ENCODE peak calls at places on chromosomes 6 and 20, in five cellular contexts. H is SK-N-SH, O is OCI-LY7, B is HCT116, P is neural progenitor cell. W is an unnamed sample.

GRCh38 chr6:31578461-31579118 is 3.2 kb downstream of the TNF start:
- DNase-seq in H (no peak), O (no peak), B (no peak), P (no peak), W (no peak)

GRCh38 chr20:57996936-57997629 is 231.4 kb downstream of the ANKRD60 start:
- DNase-seq in H (no peak), O (no peak), B (no peak), P (no peak), W (peak; percentile 94)

GRCh38 chr6:148925701-148926100 is 178.9 kb downstream of the UST start:
- DNase-seq in H (no peak), O (no peak), B (no peak), P (no peak), W (no peak)

GRCh38 chr6:109453156-109453555 is 2.4 kb downstream of the MICAL1 start:
- DNase-seq in H (no peak), O (no peak), B (no peak), P (no peak), W (no peak)

GRCh38 chr6:162363757-162364156 is 363.8 kb downstream of the PRKN start:
- DNase-seq in H (no peak), O (no peak), B (no peak), P (peak; percentile 41), W (peak; percentile 23)

GRCh38 chr6:13422601-13423247 is 64.7 kb downstream of the GFOD1 start:
- DNase-seq in H (no peak), O (no peak), B (no peak), P (peak; percentile 87), W (no peak)

GRCh38 chr6:35736982-35737412 is at the start of gene ARMC12:
- DNase-seq in H (no peak), O (peak; percentile 56), B (no peak), P (no peak), W (no peak)

GRCh38 chr6:1872649-1873131 is 263.0 kb downstream of the FOXC1 start:
- DNase-seq in H (peak; percentile 52), O (no peak), B (no peak), P (peak; percentile 52), W (peak; percentile 61)

GRCh38 chr6:49743427-49743826 is 761 bp downstream of the CRISP3 start:
- DNase-seq in H (no peak), O (no peak), B (no peak), P (no peak), W (no peak)

GRCh38 chr6:41371992-41372525 is 36.7 kb downstream of the NCR2 start:
- DNase-seq in H (peak; percentile 43), O (no peak), B (no peak), P (peak; percentile 57), W (peak; percentile 44)

GRCh38 chr6:121770943-121771342 is 335.5 kb downstream of the GJA1 start:
- DNase-seq in H (no peak), O (no peak), B (peak; percentile 24), P (no peak), W (peak; percentile 37)

DNA sequence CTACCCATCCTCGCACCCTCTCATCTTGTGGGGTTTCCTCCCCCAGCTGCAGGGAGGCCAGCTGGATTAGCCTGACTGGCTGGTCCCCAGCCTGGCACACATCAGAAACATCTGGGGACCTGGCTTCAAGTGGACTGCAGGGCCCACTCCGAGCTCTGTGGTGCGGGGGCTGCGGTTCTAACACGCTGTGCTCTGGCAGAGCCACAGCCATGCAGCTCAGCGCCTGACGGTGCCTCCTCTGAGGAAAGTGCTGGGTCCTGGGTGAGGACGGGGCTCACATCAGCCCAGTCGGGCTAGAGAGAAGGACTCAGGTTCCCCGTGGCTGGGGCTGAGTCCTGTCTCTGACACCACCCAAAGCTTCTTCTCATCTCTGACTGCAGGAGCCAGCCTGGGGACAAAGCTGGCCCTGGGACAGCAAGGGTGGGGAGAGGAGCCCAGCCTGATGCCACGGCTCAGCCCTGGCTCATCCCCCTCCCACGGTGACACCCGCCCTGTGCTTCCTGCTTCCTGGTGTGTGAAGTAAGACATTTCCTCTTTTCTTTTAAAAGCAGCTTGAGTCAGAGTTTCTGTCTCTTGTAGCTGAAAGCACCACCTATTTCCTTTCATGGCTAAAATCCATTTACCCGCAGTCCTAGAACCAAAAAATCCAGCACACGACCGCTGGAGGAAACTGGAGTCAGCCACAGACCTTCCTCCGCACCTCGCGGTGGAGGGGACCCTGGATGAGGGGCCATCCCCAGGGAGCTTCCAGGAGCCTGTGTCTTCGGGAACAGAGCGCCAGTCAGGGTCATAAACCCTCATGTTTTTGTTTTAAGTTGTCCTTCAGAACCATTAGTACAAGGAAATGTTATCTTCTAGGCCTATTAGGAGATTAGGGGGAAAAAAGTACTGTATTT is 127.3 kb upstream of the AFDN start:
- DNase-seq in H (no peak), O (peak; percentile 81), B (no peak), P (no peak), W (peak; percentile 31)
- H3K27ac ChIP-seq in H (no peak overlapping the region), O (peak overlapping the region; percentile 41), B (no peak overlapping the region), P (no peak overlapping the region), W (no peak overlapping the region)

GRCh38 chr20:63453029-63453523 is 19.4 kb downstream of the KCNQ2 start:
- DNase-seq in H (peak; percentile 90), O (no peak), B (no peak), P (no peak), W (no peak)
- TF ChIP-seq EZH2phosphoT487 in H (no peak), O (no peak), B (no peak), P (no peak), W (no peak)

GRCh38 chr6:125445054-125445453 is 143.3 kb upstream of the HDDC2 start:
- DNase-seq in H (no peak), O (no peak), B (no peak), P (no peak), W (no peak)
- H3K27ac ChIP-seq in H (no peak overlapping the region), O (no peak overlapping the region), B (no peak overlapping the region), P (no peak overlapping the region), W (no peak overlapping the region)

GRCh38 chr6:33610779-33611421 is 10.2 kb upstream of the ITPR3 start:
- DNase-seq in H (peak; percentile 86), O (no peak), B (no peak), P (peak; percentile 51), W (no peak)
- TF ChIP-seq EZH2phosphoT487 in H (no peak), O (no peak), B (no peak), P (no peak), W (no peak)

GRCh38 chr6:4129446-4129845 is 5.9 kb downstream of the ECI2 start:
- DNase-seq in H (no peak), O (no peak), B (no peak), P (no peak), W (peak; percentile 19)

GRCh38 chr6:4133941-4134838 is 1.2 kb downstream of the ECI2 start:
- DNase-seq in H (peak; percentile 11), O (peak; percentile 43), B (no peak), P (peak; percentile 39), W (peak; percentile 59)

GRCh38 chr6:4128072-4128471 is 7.3 kb downstream of the ECI2 start:
- DNase-seq in H (no peak), O (no peak), B (no peak), P (no peak), W (no peak)

GRCh38 chr6:4128748-4129147 is 6.6 kb downstream of the ECI2 start:
- DNase-seq in H (no peak), O (no peak), B (no peak), P (no peak), W (no peak)

DNA sequence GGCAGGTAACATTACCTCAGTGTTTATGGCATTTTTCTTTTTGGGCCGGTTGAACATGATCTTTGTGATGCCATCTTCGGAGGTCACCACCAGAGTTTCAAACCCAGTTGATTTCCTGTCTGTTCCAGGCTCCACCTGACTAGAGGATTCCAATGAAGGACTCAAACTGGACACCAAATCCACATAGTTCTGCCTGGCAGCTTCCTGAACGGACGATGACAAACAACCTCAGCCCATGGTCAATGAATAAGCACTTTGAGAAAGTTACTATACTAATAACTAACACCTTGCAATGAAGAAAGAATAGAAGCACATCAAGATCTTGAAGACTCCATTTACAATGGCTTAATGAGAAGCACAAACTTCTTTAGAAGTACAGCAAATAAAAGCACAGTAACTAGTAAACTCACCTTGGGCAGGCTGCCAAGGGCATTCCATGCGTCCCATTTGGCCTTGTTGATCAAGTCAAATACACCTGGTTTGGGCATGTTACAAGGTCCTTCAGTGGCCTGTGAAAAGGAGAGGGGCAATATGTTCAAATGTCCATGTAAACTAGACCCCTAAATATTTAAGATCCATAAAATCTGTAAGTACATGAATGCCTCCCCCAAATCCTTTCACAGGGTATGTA is 4.9 kb downstream of the ECI2 start:
- DNase-seq in H (no peak), O (no peak), B (no peak), P (no peak), W (no peak)
- H3K27ac ChIP-seq in H (no peak overlapping the region), O (no peak overlapping the region), B (no peak overlapping the region), P (no peak overlapping the region), W (no peak overlapping the region)

DNA sequence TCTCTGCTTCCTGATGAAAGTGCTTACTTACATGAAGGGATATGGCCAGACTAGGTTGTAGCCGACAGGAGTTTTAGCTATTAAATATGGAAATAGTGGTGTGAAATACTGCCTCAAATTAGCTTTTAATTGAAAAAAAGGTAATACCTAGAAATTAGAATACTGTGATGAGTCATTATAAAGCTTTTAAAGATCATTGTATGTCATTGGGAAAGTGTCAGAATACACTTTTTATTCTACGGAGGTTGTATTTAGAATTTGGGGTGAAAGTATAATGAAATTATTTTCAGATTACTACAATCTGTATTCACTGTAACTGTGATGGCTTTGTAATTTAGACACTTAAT is 2.2 kb downstream of the LOC128125822 start:
- DNase-seq in H (no peak), O (no peak), B (no peak), P (no peak), W (no peak)
- TF ChIP-seq EZH2phosphoT487 in H (no peak), O (no peak), B (no peak), P (no peak), W (no peak)

GRCh38 chr6:167547328-167547692 is 222.4 kb downstream of the TTLL2 start:
- DNase-seq in H (no peak), O (no peak), B (no peak), P (no peak), W (no peak)

GRCh38 chr6:167546611-167547327 is 221.9 kb downstream of the TTLL2 start:
- DNase-seq in H (no peak), O (no peak), B (no peak), P (no peak), W (no peak)

GRCh38 chr6:167547751-167548150 is 222.9 kb downstream of the TTLL2 start:
- DNase-seq in H (no peak), O (no peak), B (no peak), P (no peak), W (no peak)

GRCh38 chr6:167541544-167541943 is 216.7 kb downstream of the TTLL2 start:
- DNase-seq in H (no peak), O (no peak), B (no peak), P (no peak), W (no peak)

GRCh38 chr6:167543602-167544506 is 219.0 kb downstream of the TTLL2 start:
- DNase-seq in H (no peak), O (no peak), B (no peak), P (no peak), W (peak; percentile 20)
- H3K27ac ChIP-seq in H (no peak overlapping the region), O (no peak overlapping the region), B (no peak overlapping the region), P (no peak overlapping the region), W (no peak overlapping the region)

W was measured in GM23248.